ENCODE peak calls at places on chromosomes 4 and X, in five cellular contexts. W is colonic mucosa, R is astrocyte, V is lung, A is kidney epithelial cell. G is an unnamed sample.

GRCh38 chr4:52560844-52561280 is 98.2 kb downstream of the USP46 start:
- DNase-seq in V (no peak), W (no peak), R (peak; percentile 84), A (no peak), G (peak; percentile 43)

GRCh38 chr4:160537681-160538080 is 1434.8 kb downstream of the RAPGEF2 start:
- DNase-seq in W (no peak), V (no peak), R (no peak), A (no peak), G (no peak)

GRCh38 chr4:2064276-2064991 is 5.3 kb downstream of the NAT8L start:
- DNase-seq in W (peak; percentile 61), R (no peak), V (no peak), A (no peak), G (no peak)

GRCh38 chr4:137738377-137738990 is 206.2 kb upstream of the PCDH18 start:
- DNase-seq in A (no peak), V (no peak), W (no peak), R (no peak), G (no peak)

GRCh38 chr4:6348408-6348807 is 78.8 kb downstream of the WFS1 start:
- DNase-seq in A (no peak), V (no peak), W (no peak), R (no peak), G (no peak)

GRCh38 chrX:1159515-1159914 is 52.9 kb downstream of the CRLF2 start:
- DNase-seq in A (no peak), V (no peak), R (no peak), W (no peak), G (no peak)

GRCh38 chrX:51860679-51861078 is 32.7 kb upstream of the MAGED1 start:
- DNase-seq in R (peak; percentile 40), W (peak; percentile 22), A (no peak), V (no peak), G (peak; percentile 36)

GRCh38 chrX:134158821-134159512 is 78.0 kb upstream of the CCDC160 start:
- DNase-seq in V (no peak), W (no peak), R (no peak), A (no peak), G (no peak)

GRCh38 chr4:87843936-87844335 is 11.2 kb downstream of the MEPE start:
- DNase-seq in W (no peak), R (peak; percentile 86), A (no peak), V (no peak), G (peak; percentile 83)

GRCh38 chrX:43716696-43717095 is 60.6 kb downstream of the MAOA start:
- DNase-seq in W (no peak), V (no peak), A (no peak), R (no peak), G (no peak)

GRCh38 chrX:12446342-12447075 is 308.2 kb downstream of the FRMPD4 start:
- DNase-seq in W (no peak), A (no peak), V (no peak), R (peak; percentile 12), G (peak; percentile 38)

GRCh38 chrX:49912086-49912485 is 10.3 kb upstream of the CLCN5 start:
- DNase-seq in A (no peak), V (no peak), W (no peak), R (no peak), G (no peak)

GRCh38 chr4:99209671-99210070 is 9.4 kb downstream of the ADH6 start:
- DNase-seq in A (no peak), V (no peak), R (peak; percentile 69), W (no peak), G (peak; percentile 91)

GRCh38 chr4:73869130-73870055 is at the start of gene CXCL1:
- DNase-seq in V (peak; percentile 35), R (peak; percentile 10), W (peak; percentile 85), A (no peak), G (peak; percentile 55)

GRCh38 chrX:106901341-106901740 is 1.8 kb downstream of the RIPPLY1 start:
- DNase-seq in V (no peak), R (no peak), A (no peak), W (no peak), G (no peak)

GRCh38 chrX:106899841-106900240 is 3.3 kb downstream of the RIPPLY1 start:
- DNase-seq in R (no peak), A (no peak), W (no peak), V (no peak), G (no peak)

GRCh38 chrX:106903291-106903820 is at the start of gene RIPPLY1:
- DNase-seq in A (no peak), V (no peak), W (no peak), R (no peak), G (no peak)

GRCh38 chrX:106902684-106903083 is 457 bp downstream of the RIPPLY1 start:
- DNase-seq in W (no peak), V (no peak), A (no peak), R (no peak), G (no peak)

GRCh38 chrX:106901781-106902219 is 1.3 kb downstream of the RIPPLY1 start:
- DNase-seq in V (no peak), R (no peak), A (no peak), W (no peak), G (no peak)
- H3K4me3 ChIP-seq in V (no peak overlapping the region), R (no peak overlapping the region), A (no peak overlapping the region), W (no peak overlapping the region), G (no peak overlapping the region)

GRCh38 chrX:7085879-7086278 is 61.6 kb upstream of the STS start:
- DNase-seq in V (no peak), A (no peak), R (no peak), W (no peak), G (no peak)

GRCh38 chrX:7091923-7092322 is 55.6 kb upstream of the STS start:
- DNase-seq in W (no peak), R (no peak), V (no peak), A (no peak), G (no peak)

GRCh38 chrX:7086384-7086783 is 61.1 kb upstream of the STS start:
- DNase-seq in V (no peak), W (no peak), A (no peak), R (peak; percentile 23), G (no peak)

GRCh38 chrX:7090506-7091095 is 56.9 kb upstream of the STS start:
- DNase-seq in W (no peak), V (no peak), A (no peak), R (no peak), G (no peak)

DNA sequence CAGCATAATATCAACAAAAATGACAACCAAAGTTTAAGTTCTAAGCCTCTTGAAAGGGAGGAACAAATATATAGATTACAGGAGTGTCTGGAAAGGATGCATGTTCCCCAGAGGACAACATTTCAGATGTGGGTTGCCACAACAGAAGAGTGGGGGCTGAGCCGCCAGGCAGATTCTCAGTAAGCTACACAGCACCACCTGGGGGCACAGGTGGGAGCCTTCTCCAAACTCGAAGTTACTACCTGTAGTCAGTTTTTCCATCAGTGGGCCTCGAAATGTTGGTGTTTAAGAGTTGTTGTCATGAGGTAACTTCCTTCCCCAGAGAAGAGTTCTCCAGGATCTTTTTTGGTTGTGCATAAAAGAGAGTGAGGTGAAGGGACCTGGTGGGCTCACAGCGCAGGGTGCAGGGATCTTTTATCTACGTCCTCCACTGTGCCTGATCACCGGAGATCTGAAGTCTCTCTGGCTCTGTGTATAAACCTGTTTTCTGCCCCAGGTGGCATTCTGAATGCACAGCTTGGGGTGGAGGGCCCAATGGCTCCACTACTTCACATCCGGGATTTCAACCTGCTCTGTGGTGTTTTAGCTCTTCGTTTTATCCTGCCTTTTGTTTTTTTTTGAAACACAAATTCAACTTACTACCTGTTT is 58.4 kb upstream of the STS start:
- DNase-seq in W (no peak), A (no peak), R (no peak), V (no peak), G (no peak)
- TF ChIP-seq CTCF in W (no peak), A (peak; percentile 39), R (no peak), V (no peak), G (no peak)

GRCh38 chr4:142913461-142914030 is 67.4 kb upstream of the INPP4B start:
- DNase-seq in W (no peak), A (no peak), R (peak; percentile 5), V (no peak), G (no peak)

GRCh38 chr4:142909908-142910307 is 63.8 kb upstream of the INPP4B start:
- DNase-seq in W (no peak), A (no peak), R (no peak), V (no peak), G (no peak)

GRCh38 chr4:142917678-142918077 is 71.6 kb upstream of the INPP4B start:
- DNase-seq in A (no peak), V (no peak), W (no peak), R (no peak), G (no peak)

DNA sequence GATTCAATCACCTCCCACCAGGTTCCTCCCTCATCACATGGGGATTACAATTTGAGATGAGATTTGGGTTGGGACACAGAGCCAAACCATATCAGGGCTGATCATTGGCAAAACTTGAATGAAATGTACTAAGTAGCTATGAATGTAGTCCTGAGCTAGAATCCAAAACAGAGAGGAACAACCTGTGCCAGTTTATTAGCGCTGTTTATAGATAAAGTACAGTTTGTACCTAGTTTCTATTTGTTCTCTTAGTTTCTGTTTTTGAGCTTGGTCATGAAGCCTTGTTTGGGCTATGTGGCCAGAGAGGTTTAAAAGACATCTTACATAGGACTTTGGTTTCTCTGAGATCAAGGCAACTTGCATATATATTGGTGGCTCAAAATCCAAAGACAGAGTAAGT is 66.9 kb upstream of the INPP4B start:
- DNase-seq in W (no peak), R (no peak), A (no peak), V (no peak), G (no peak)
- H3K4me3 ChIP-seq in W (no peak overlapping the region), R (no peak overlapping the region), A (no peak overlapping the region), V (no peak overlapping the region), G (no peak overlapping the region)

GRCh38 chrX:30190426-30190825 is 24.9 kb upstream of the MAGEB2 start:
- DNase-seq in R (no peak), A (no peak), W (no peak), V (no peak), G (no peak)

GRCh38 chrX:30196322-30196721 is 19.0 kb upstream of the MAGEB2 start:
- DNase-seq in W (no peak), R (no peak), A (no peak), V (no peak), G (peak; percentile 1)
- TF ChIP-seq CTCF in W (no peak), R (no peak), A (peak; percentile 33), V (no peak), G (peak; percentile 15)

G was measured in fibroblast of the aortic adventitia.